ENCODE peak calls at places on chromosomes 5 and 9, in five cellular contexts. B is CD4-positive, alpha-beta T cell; N is right cardiac atrium; U is A549; T is CD8-positive, alpha-beta T cell. F is an unnamed sample.

GRCh38 chr9:90539266-90539665 is 103.4 kb downstream of the DIRAS2 start:
- DNase-seq in B (no peak), N (no peak), U (no peak), T (no peak), F (no peak)

GRCh38 chr9:70127036-70127435 is 83.4 kb downstream of the MAMDC2 start:
- DNase-seq in B (no peak), N (no peak), U (no peak), T (no peak), F (no peak)

GRCh38 chr9:17280350-17281012 is 145.6 kb downstream of the CNTLN start:
- DNase-seq in B (no peak), N (no peak), U (no peak), T (no peak), F (no peak)

GRCh38 chr5:154603978-154604679 is 126.1 kb upstream of the HAND1 start:
- DNase-seq in B (no peak), N (peak), U (no peak), T (no peak), F (no peak)

GRCh38 chr5:35919191-35919590 is 19.2 kb downstream of the CAPSL start:
- DNase-seq in B (no peak), N (no peak), U (no peak), T (no peak), F (no peak)

GRCh38 chr5:176535101-176535654 is 2.0 kb downstream of the RNF44 start:
- DNase-seq in B (peak), N (no peak), U (no peak), T (peak), F (no peak)

GRCh38 chr5:139758510-139759036 is 37.0 kb upstream of the PSD2 start:
- DNase-seq in B (no peak), N (no peak), U (no peak), T (no peak), F (no peak)

GRCh38 chr5:157464518-157465171 is 4.6 kb downstream of the NIPAL4 start:
- DNase-seq in B (peak), N (no peak), U (peak), T (peak), F (peak)

GRCh38 chr5:123425444-123425843 is 2.2 kb upstream of the CEP120 start:
- DNase-seq in B (no peak), N (no peak), U (no peak), T (no peak), F (no peak)

GRCh38 chr5:154196955-154197652 is 6.6 kb downstream of the GALNT10 start:
- DNase-seq in B (no peak), N (no peak), U (peak), T (no peak), F (no peak)

GRCh38 chr9:9750719-9751118 is 862.1 kb downstream of the PTPRD start:
- DNase-seq in B (no peak), N (no peak), U (no peak), T (no peak), F (no peak)

GRCh38 chr5:157160001-157160400 is 6.1 kb downstream of the GARIN3 start:
- DNase-seq in B (no peak), N (no peak), U (no peak), T (no peak), F (no peak)

GRCh38 chr9:31320507-31320906 is 1063.9 kb upstream of the ACO1 start:
- DNase-seq in B (no peak), N (no peak), U (no peak), T (no peak), F (no peak)

GRCh38 chr9:79053613-79054012 is 518.2 kb upstream of the TLE4 start:
- DNase-seq in B (no peak), N (no peak), U (no peak), T (no peak), F (peak)

GRCh38 chr5:10671041-10672008 is 89.7 kb downstream of the DAP start:
- DNase-seq in B (no peak), N (no peak), U (no peak), T (no peak), F (no peak)

GRCh38 chr9:130053504-130054427 is at the start of gene GPR107:
- DNase-seq in B (peak), N (peak), U (peak), T (peak), F (no peak)

GRCh38 chr9:124202447-124202971 is 55.2 kb upstream of the NEK6 start:
- DNase-seq in B (peak), N (peak), U (no peak), T (peak), F (no peak)

GRCh38 chr5:10736354-10736753 is 24.7 kb downstream of the DAP start:
- DNase-seq in B (no peak), N (no peak), U (no peak), T (no peak), F (no peak)

GRCh38 chr5:112795944-112796678 is 58.4 kb downstream of the APC start:
- DNase-seq in B (no peak), N (no peak), U (no peak), T (no peak), F (no peak)

GRCh38 chr5:142017832-142018427 is 5.1 kb upstream of the GNPDA1 start:
- DNase-seq in B (no peak), N (no peak), U (no peak), T (no peak), F (no peak)

GRCh38 chr9:34540826-34541225 is 18.0 kb upstream of the ENHO start:
- DNase-seq in B (no peak), N (no peak), U (no peak), T (no peak), F (peak)

GRCh38 chr5:114319821-114320220 is 42.0 kb upstream of the KCNN2 start:
- DNase-seq in B (no peak), N (no peak), U (no peak), T (no peak), F (peak)

GRCh38 chr9:128372188-128372641 is 1.0 kb downstream of the URM1 start:
- DNase-seq in B (no peak), N (no peak), U (no peak), T (no peak), F (no peak)

GRCh38 chr9:96344458-96345180 is 38.9 kb downstream of the SLC35D2 start:
- DNase-seq in B (no peak), N (peak), U (peak), T (no peak), F (peak)

GRCh38 chr9:128921881-128922763 is 1.3 kb downstream of the PHYHD1 start:
- DNase-seq in B (no peak), N (peak), U (no peak), T (peak), F (no peak)

GRCh38 chr5:161548472-161549094 is 2.1 kb upstream of the GABRB2 start:
- DNase-seq in B (no peak), N (no peak), U (no peak), T (no peak), F (no peak)

GRCh38 chr9:27150758-27151431 is 41.9 kb downstream of the TEK start:
- DNase-seq in B (no peak), N (no peak), U (no peak), T (no peak), F (no peak)

GRCh38 chr9:109875495-109875894 is 95.5 kb downstream of the PALM2AKAP2 start:
- DNase-seq in B (no peak), N (no peak), U (no peak), T (no peak), F (no peak)

GRCh38 chr9:19975499-19975898 is 186.7 kb upstream of the SLC24A2 start:
- DNase-seq in B (no peak), N (no peak), U (no peak), T (no peak), F (peak)

GRCh38 chr5:178941361-178941760 is 363 bp downstream of the ZNF454 start:
- DNase-seq in B (no peak), N (peak), U (no peak), T (no peak), F (no peak)

GRCh38 chr5:146388418-146388817 is 49.8 kb downstream of the POU4F3 start:
- DNase-seq in B (no peak), N (no peak), U (no peak), T (no peak), F (no peak)

GRCh38 chr9:126822278-126822677 is 17.4 kb downstream of the ZBTB43 start:
- DNase-seq in B (no peak), N (no peak), U (no peak), T (no peak), F (no peak)

GRCh38 chr5:151151793-151152192 is 5.8 kb downstream of the ANXA6 start:
- DNase-seq in B (no peak), N (no peak), U (no peak), T (no peak), F (no peak)
- H3K27ac ChIP-seq in B (peak), N (peak), U (no peak), T (peak), F (no peak)

GRCh38 chr9:133915534-133916158 is 76.5 kb downstream of the VAV2 start:
- DNase-seq in B (no peak), N (no peak), U (no peak), T (no peak), F (no peak)
- H3K27ac ChIP-seq in B (no peak), N (no peak), U (no peak), T (no peak), F (no peak)

DNA sequence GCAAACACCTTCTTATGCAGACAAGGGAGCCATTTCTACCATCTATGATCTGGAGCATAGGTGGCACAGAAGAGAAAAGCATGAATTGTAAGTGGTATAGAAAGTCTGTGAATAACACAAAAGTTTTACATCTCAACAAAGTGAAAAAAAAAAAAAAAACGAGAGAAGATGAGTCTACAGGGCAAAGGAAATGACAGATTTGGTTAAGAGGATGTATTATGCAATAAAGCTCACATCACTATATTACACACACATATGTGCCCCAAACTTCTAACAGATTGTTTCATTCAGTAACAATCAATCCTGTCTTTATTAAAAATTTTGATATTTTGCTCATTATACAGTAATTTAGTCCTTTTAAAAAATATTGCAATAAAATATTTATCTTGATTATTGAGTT is 49.8 kb downstream of the CERT1 start:
- DNase-seq in B (no peak), N (no peak), U (no peak), T (no peak), F (no peak)
- H3K27ac ChIP-seq in B (no peak), N (no peak), U (no peak), T (no peak), F (peak)

GRCh38 chr9:82332774-82333152 is 344.2 kb downstream of the SPATA31D1 start:
- DNase-seq in B (no peak), N (no peak), U (no peak), T (no peak), F (no peak)

GRCh38 chr9:82331091-82331490 is 342.5 kb downstream of the SPATA31D1 start:
- DNase-seq in B (no peak), N (no peak), U (no peak), T (no peak), F (no peak)

GRCh38 chr9:82333671-82334070 is 345.1 kb downstream of the SPATA31D1 start:
- DNase-seq in B (no peak), N (no peak), U (no peak), T (no peak), F (no peak)

GRCh38 chr9:82334286-82334685 is 345.7 kb downstream of the SPATA31D1 start:
- DNase-seq in B (no peak), N (no peak), U (no peak), T (no peak), F (no peak)

DNA sequence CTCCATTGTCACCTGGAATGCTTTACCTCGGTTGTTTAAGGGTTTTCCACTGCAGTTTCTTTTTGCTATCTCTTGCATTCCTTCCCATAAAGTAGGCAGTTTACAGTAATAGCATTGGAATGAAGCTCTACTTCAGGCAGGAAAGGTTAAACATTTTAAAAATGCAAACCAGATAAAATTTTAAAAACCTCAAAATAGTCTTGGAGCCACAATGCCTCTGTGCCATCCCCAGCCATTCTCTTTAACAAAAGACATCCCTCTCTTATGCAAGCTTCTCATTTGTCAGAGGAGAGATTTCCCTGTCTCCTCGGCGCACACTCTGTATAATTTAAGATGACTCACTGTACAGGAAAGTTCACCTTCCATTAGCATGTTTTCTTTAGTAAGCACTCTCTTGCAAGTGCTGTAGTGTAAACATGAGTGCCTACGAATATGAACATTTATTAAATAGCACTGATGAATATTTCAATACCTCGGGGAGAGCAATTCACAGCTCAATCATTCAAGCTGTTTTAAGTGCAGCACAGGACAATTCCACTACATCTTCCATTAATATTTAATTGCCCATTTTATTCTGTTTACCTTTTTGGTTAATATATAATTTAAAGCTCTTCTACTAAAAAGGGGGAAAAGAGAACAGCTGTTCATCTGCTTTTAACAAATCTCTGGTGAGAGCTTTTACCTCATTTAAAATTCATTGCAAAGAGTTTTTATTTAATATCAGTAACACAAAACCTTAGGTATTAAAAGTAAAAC is 343.6 kb downstream of the SPATA31D1 start:
- DNase-seq in B (no peak), N (no peak), U (peak), T (no peak), F (peak)
- H3K27ac ChIP-seq in B (no peak), N (no peak), U (peak), T (no peak), F (peak)

DNA sequence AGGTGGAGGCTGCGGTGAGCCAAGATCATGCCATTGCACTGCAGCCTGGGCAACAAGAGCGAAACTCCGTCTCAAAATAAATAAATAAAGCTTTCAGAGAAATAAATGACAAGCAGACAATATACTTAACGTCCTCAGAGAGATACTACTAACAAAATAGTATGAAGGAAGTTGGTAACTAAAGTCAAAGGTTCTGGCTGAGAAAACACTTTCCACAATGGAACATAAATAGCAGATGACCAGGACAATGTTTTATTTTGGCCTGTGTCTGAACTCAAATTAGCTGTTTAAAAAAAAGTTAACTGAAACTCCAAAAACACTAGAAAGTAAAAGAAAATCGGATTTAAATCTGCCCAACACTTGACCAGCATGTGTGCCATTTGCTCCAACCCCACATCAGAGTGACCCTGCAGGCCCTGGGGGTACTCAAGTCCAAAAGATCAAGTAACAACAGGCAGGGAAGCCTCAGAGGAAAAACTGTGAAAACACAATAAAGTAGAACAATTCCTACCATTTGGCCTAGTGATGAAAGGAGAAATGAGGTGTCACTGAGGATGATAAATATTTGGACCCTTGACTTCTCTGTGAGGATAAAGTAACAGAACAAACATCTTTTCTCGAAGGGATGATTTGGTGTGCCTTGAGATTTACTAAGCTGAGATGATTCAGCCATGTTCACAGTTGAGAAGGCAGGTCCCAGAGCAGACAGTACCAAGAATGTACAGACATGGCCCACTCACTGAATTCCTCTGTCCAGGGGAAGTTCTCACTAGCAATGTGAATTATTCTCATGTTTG is 47.7 kb downstream of the LHFPL2 start:
- DNase-seq in B (no peak), N (no peak), U (peak), T (no peak), F (no peak)
- H3K27ac ChIP-seq in B (no peak), N (no peak), U (peak), T (no peak), F (no peak)

GRCh38 chr5:16140944-16141343 is 38.6 kb downstream of the MARCHF11 start:
- DNase-seq in B (no peak), N (no peak), U (no peak), T (no peak), F (no peak)
- H3K27ac ChIP-seq in B (no peak), N (peak), U (no peak), T (no peak), F (no peak)

F was measured in epithelial cell of prostate.